ENCODE peak calls at places on chromosomes 16 and 17, in seven cellular contexts. F, D, L, A, J, R and M are unnamed samples.
A peak's percentile ranks its signal among the peaks of the same experiment; 100 is the strongest.

GRCh38 chr17:32876414-32877163 is at the start of gene MYO1D:
- DNase-seq in F (peak; percentile 68), L (peak; percentile 49), J (peak; percentile 46), D (peak; percentile 74), R (peak; percentile 64), A (peak; percentile 79), M (no peak)

GRCh38 chr17:49716952-49717351 is 9.2 kb upstream of the SLC35B1 start:
- DNase-seq in L (no peak), J (no peak), F (no peak), A (no peak), R (no peak), D (no peak), M (no peak)

GRCh38 chr16:66166451-66166850 is 200.0 kb upstream of the CDH5 start:
- DNase-seq in J (no peak), F (no peak), L (no peak), D (no peak), R (peak; percentile 71), A (no peak), M (peak; percentile 17)

GRCh38 chr16:3825940-3826339 is 54.6 kb downstream of the CREBBP start:
- DNase-seq in A (no peak), D (no peak), F (no peak), R (no peak), J (no peak), L (no peak), M (no peak)

GRCh38 chr16:66164581-66164980 is 201.9 kb upstream of the CDH5 start:
- DNase-seq in A (no peak), J (no peak), F (no peak), D (no peak), R (no peak), L (no peak), M (no peak)

GRCh38 chr16:73601911-73602310 is 554.0 kb upstream of the ZFHX3 start:
- DNase-seq in R (no peak), D (no peak), F (no peak), L (no peak), A (no peak), J (no peak), M (no peak)

GRCh38 chr17:79974786-79975497 is 60.7 kb downstream of the TBC1D16 start:
- DNase-seq in J (no peak), A (peak; percentile 71), F (no peak), D (peak; percentile 49), R (no peak), L (no peak), M (no peak)

GRCh38 chr16:49921791-49922456 is 66.0 kb upstream of the ZNF423 start:
- DNase-seq in D (peak; percentile 72), F (peak; percentile 68), L (peak; percentile 31), R (peak; percentile 72), A (peak; percentile 62), J (peak; percentile 51), M (peak; percentile 44)

GRCh38 chr16:57736419-57737281 is 1.1 kb downstream of the KATNB1 start:
- DNase-seq in R (no peak), L (no peak), F (no peak), D (peak; percentile 67), A (peak; percentile 46), J (no peak), M (peak; percentile 82)

GRCh38 chr16:21150375-21151001 is at the start of gene DNAH3:
- DNase-seq in J (no peak), L (no peak), A (no peak), F (no peak), R (no peak), D (no peak), M (no peak)

GRCh38 chr17:4072487-4073157 is 70.2 kb downstream of the ZZEF1 start:
- DNase-seq in D (no peak), R (no peak), J (no peak), F (no peak), L (no peak), A (no peak), M (peak; percentile 63)

GRCh38 chr16:12419151-12419550 is 384.5 kb downstream of the CPPED1 start:
- DNase-seq in J (no peak), R (no peak), F (no peak), A (no peak), L (no peak), D (no peak), M (no peak)

GRCh38 chr16:85724126-85724879 is 26.6 kb downstream of the C16orf74 start:
- DNase-seq in F (no peak), D (no peak), L (no peak), J (no peak), A (no peak), R (no peak), M (no peak)

GRCh38 chr17:3865166-3865565 is 19.1 kb upstream of the NCBP3 start:
- DNase-seq in R (peak; percentile 76), J (no peak), F (no peak), L (no peak), A (no peak), D (no peak), M (no peak)

GRCh38 chr16:71428883-71429282 is 13.0 kb downstream of the TLE7 start:
- DNase-seq in L (no peak), J (no peak), D (no peak), R (no peak), F (no peak), A (no peak), M (no peak)

GRCh38 chr17:78986048-78986648 is 6.4 kb upstream of the LGALS3BP start:
- DNase-seq in L (no peak), J (no peak), A (peak; percentile 68), R (peak; percentile 64), F (no peak), D (no peak), M (peak; percentile 62)

GRCh38 chr16:64983983-64984382 is 137.9 kb downstream of the CDH11 start:
- DNase-seq in J (no peak), L (no peak), R (peak; percentile 30), F (no peak), A (no peak), D (no peak), M (peak; percentile 86)

GRCh38 chr17:75036643-75037268 is 10.0 kb downstream of the ATP5PD start:
- DNase-seq in A (peak; percentile 85), D (peak; percentile 96), J (peak; percentile 89), L (peak; percentile 90), F (peak; percentile 67), R (peak; percentile 81), M (peak; percentile 71)

GRCh38 chr16:58506241-58507194 is 6.6 kb downstream of the NDRG4 start:
- DNase-seq in L (no peak), D (peak; percentile 54), R (peak; percentile 20), A (peak; percentile 24), F (peak; percentile 42), J (no peak), M (no peak)

GRCh38 chr17:7191571-7192270 is 12.6 kb upstream of the ASGR1 start:
- DNase-seq in J (no peak), L (no peak), R (no peak), F (no peak), A (no peak), D (no peak), M (peak; percentile 21)

GRCh38 chr17:17236295-17237025 is 508 bp downstream of the FLCN start:
- DNase-seq in R (no peak), L (no peak), D (no peak), A (no peak), J (no peak), F (no peak), M (peak; percentile 14)

GRCh38 chr16:1374418-1375297 is 22.9 kb downstream of the GNPTG start:
- DNase-seq in F (no peak), A (no peak), L (no peak), J (no peak), R (no peak), D (no peak), M (no peak)

GRCh38 chr17:48970865-48971687 is 2.7 kb upstream of the GIP start:
- DNase-seq in A (no peak), L (no peak), D (peak; percentile 36), R (no peak), F (no peak), J (no peak), M (no peak)

GRCh38 chr16:86517652-86518258 is 7.4 kb downstream of the FOXF1 start:
- DNase-seq in D (peak; percentile 96), F (no peak), R (peak; percentile 44), L (peak; percentile 48), J (peak; percentile 51), A (peak; percentile 46), M (peak; percentile 69)

GRCh38 chr16:61792194-61792904 is 243.9 kb downstream of the CDH8 start:
- DNase-seq in D (no peak), F (no peak), J (no peak), A (no peak), R (no peak), L (no peak), M (peak; percentile 97)

GRCh38 chr17:38604479-38605229 is 1.1 kb downstream of the SRCIN1 start:
- DNase-seq in L (no peak), R (no peak), J (no peak), D (no peak), A (no peak), F (no peak), M (no peak)
- TF ChIP-seq CTCF in L (no peak), R (no peak), J (peak; percentile 18), D (no peak), A (no peak), F (no peak), M (no peak)

DNA sequence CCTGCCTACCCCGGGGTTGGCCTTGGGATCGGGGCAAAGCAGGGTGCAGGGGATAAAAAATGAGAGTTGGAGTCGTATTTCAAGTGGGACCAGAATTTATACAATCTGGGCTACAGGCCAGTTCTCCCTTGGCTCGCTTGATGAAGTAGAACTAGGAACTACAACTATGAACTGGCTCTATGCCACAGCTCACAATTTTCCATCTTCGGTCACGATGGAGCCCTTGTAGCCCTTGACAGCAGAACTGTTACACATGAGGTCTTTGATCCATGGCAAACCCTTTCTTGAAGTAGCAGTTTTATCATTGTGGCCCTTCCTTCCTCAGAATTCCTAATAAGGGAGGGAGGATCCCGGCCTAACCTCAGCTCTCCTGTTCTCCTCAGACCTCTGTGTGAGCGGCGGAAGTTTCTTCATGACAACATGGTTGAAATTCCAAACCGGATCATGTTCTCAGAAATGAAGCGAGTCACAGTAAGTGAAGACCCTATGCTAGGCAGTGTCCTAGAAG is 17.1 kb downstream of the LIG3 start:
- DNase-seq in R (peak; percentile 76), A (peak; percentile 88), F (peak; percentile 63), D (peak; percentile 91), J (no peak), L (peak; percentile 52), M (peak; percentile 95)
- H3K4me1 ChIP-seq in R (peaks cover 13% of the 10 kb centered on the region), A (peaks cover 43% of the 10 kb centered on the region), F (no peaks in the 10 kb centered on the region), D (no peaks in the 10 kb centered on the region), J (no peaks in the 10 kb centered on the region), L (no peaks in the 10 kb centered on the region), M (peaks cover 13% of the 10 kb centered on the region)

DNA sequence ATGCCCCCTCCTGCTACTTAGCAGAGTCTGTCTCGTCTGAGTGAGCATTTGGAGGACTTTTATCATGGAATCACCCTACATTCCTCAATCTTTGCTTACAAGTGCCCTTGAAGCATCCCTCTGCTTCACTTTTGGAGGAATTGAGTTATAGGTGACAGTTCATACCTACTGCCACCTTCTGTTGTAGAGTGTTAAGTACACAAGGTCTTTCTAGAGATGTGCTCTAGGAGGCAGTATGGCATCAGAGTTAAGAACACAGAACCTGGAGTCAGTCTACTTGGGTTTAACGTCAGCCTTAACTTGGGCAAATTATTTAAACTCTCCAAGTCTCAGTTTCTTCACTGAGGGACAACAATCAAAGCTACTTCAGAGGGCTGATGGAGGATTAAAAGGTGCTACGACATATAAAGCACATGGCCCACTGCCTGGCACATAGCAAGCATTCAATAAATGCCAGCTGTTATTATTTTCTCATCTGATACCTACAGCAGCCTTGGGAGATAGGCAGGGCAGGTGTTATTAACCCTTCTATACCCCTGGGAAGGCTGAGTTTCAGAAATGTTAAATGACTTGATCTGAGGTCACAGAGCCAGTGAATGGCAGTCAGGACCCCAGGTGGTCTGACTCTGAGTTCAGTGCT is 62.2 kb downstream of the UTP18 start:
- DNase-seq in L (no peak), R (no peak), F (no peak), A (no peak), D (no peak), J (peak; percentile 61), M (no peak)
- TF ChIP-seq CTCF in L (no peak), R (no peak), F (peak; percentile 10), A (no peak), D (no peak), J (peak; percentile 99), M (peak; percentile 11)

GRCh38 chr17:27491713-27492190 is 35.5 kb downstream of the KSR1 start:
- DNase-seq in J (no peak), D (no peak), F (no peak), L (no peak), R (no peak), A (no peak), M (no peak)
- H3K4me1 ChIP-seq in J (peaks cover 31% of the 10 kb centered on the region), D (no peaks in the 10 kb centered on the region), F (peaks cover 5% of the 10 kb centered on the region), L (no peaks in the 10 kb centered on the region), R (peaks cover 61% of the 10 kb centered on the region), A (peaks cover 42% of the 10 kb centered on the region), M (peaks cover 8% of the 10 kb centered on the region)